ENCODE peak calls at places on chromosomes 2 and 18, in seven cellular contexts. One of them, this sample, is unnamed.
A peak's percentile ranks its signal among the peaks of the same experiment; 100 is the strongest.

GRCh38 chr2:173239644-173240043 is 115.0 kb upstream of the CDCA7 start:
- DNase-seq in PC-9: no peak
- DNase-seq in NCI-H510A treated with DMSO at 0.1 percent for 48 hours: no peak
- DNase-seq in activated T-helper 9 cell treated with anti-CD3 and anti-CD28 coated beads, Interleukin-2, amount 50 U/mL, for 16 hours: no peak
- DNase-seq in thoracic aorta: no peak
- DNase-seq in NCI-H2081: no peak
- DNase-seq in stimulated activated naive B cell treated with anti-CD40 and anti-IgM and Interleukin-4, amounts not matched to agents 10 μg/mL and 1 μg/mL and 100 μg/mL, for 72 hours: peak; percentile 17
- DNase-seq in this sample: no peak

GRCh38 chr2:73917696-73918207 is 8.9 kb upstream of the DGUOK start:
- DNase-seq in PC-9: no peak
- DNase-seq in NCI-H510A treated with DMSO at 0.1 percent for 48 hours: no peak
- DNase-seq in activated T-helper 9 cell treated with anti-CD3 and anti-CD28 coated beads, Interleukin-2, amount 50 U/mL, for 16 hours: no peak
- DNase-seq in thoracic aorta: no peak
- DNase-seq in NCI-H2081: no peak
- DNase-seq in stimulated activated naive B cell treated with anti-CD40 and anti-IgM and Interleukin-4, amounts not matched to agents 10 μg/mL and 1 μg/mL and 100 μg/mL, for 72 hours: no peak
- DNase-seq in this sample: no peak

GRCh38 chr18:69387181-69387580 is 13.5 kb upstream of the DOK6 start:
- DNase-seq in PC-9: no peak
- DNase-seq in NCI-H510A treated with DMSO at 0.1 percent for 48 hours: peak; percentile 78
- DNase-seq in activated T-helper 9 cell treated with anti-CD3 and anti-CD28 coated beads, Interleukin-2, amount 50 U/mL, for 16 hours: no peak
- DNase-seq in thoracic aorta: no peak
- DNase-seq in NCI-H2081: peak; percentile 72
- DNase-seq in stimulated activated naive B cell treated with anti-CD40 and anti-IgM and Interleukin-4, amounts not matched to agents 10 μg/mL and 1 μg/mL and 100 μg/mL, for 72 hours: no peak
- DNase-seq in this sample: no peak

GRCh38 chr2:229133155-229133772 is 137.8 kb downstream of the PID1 start:
- DNase-seq in PC-9: no peak
- DNase-seq in NCI-H510A treated with DMSO at 0.1 percent for 48 hours: peak; percentile 92
- DNase-seq in activated T-helper 9 cell treated with anti-CD3 and anti-CD28 coated beads, Interleukin-2, amount 50 U/mL, for 16 hours: no peak
- DNase-seq in thoracic aorta: no peak
- DNase-seq in NCI-H2081: peak; percentile 84
- DNase-seq in stimulated activated naive B cell treated with anti-CD40 and anti-IgM and Interleukin-4, amounts not matched to agents 10 μg/mL and 1 μg/mL and 100 μg/mL, for 72 hours: no peak
- DNase-seq in this sample: no peak

GRCh38 chr2:172440795-172441194 is 13.4 kb downstream of the ITGA6 start:
- DNase-seq in PC-9: peak; percentile 59
- DNase-seq in NCI-H510A treated with DMSO at 0.1 percent for 48 hours: no peak
- DNase-seq in activated T-helper 9 cell treated with anti-CD3 and anti-CD28 coated beads, Interleukin-2, amount 50 U/mL, for 16 hours: no peak
- DNase-seq in thoracic aorta: no peak
- DNase-seq in NCI-H2081: no peak
- DNase-seq in stimulated activated naive B cell treated with anti-CD40 and anti-IgM and Interleukin-4, amounts not matched to agents 10 μg/mL and 1 μg/mL and 100 μg/mL, for 72 hours: no peak
- DNase-seq in this sample: no peak

GRCh38 chr18:73462092-73462491 is 594.3 kb upstream of the NETO1 start:
- DNase-seq in PC-9: no peak
- DNase-seq in NCI-H510A treated with DMSO at 0.1 percent for 48 hours: no peak
- DNase-seq in activated T-helper 9 cell treated with anti-CD3 and anti-CD28 coated beads, Interleukin-2, amount 50 U/mL, for 16 hours: no peak
- DNase-seq in thoracic aorta: no peak
- DNase-seq in NCI-H2081: peak; percentile 30
- DNase-seq in stimulated activated naive B cell treated with anti-CD40 and anti-IgM and Interleukin-4, amounts not matched to agents 10 μg/mL and 1 μg/mL and 100 μg/mL, for 72 hours: no peak
- DNase-seq in this sample: no peak

GRCh38 chr2:27776097-27776496 is 4.6 kb downstream of the MRPL33 start:
- DNase-seq in PC-9: no peak
- DNase-seq in NCI-H510A treated with DMSO at 0.1 percent for 48 hours: no peak
- DNase-seq in activated T-helper 9 cell treated with anti-CD3 and anti-CD28 coated beads, Interleukin-2, amount 50 U/mL, for 16 hours: no peak
- DNase-seq in thoracic aorta: no peak
- DNase-seq in NCI-H2081: peak; percentile 57
- DNase-seq in stimulated activated naive B cell treated with anti-CD40 and anti-IgM and Interleukin-4, amounts not matched to agents 10 μg/mL and 1 μg/mL and 100 μg/mL, for 72 hours: no peak
- DNase-seq in this sample: no peak

GRCh38 chr18:55592572-55592971 is 4.6 kb upstream of the TCF4 start:
- DNase-seq in PC-9: no peak
- DNase-seq in NCI-H510A treated with DMSO at 0.1 percent for 48 hours: no peak
- DNase-seq in activated T-helper 9 cell treated with anti-CD3 and anti-CD28 coated beads, Interleukin-2, amount 50 U/mL, for 16 hours: no peak
- DNase-seq in thoracic aorta: no peak
- DNase-seq in NCI-H2081: no peak
- DNase-seq in stimulated activated naive B cell treated with anti-CD40 and anti-IgM and Interleukin-4, amounts not matched to agents 10 μg/mL and 1 μg/mL and 100 μg/mL, for 72 hours: no peak
- DNase-seq in this sample: no peak

GRCh38 chr2:85356186-85356585 is 1.6 kb downstream of the ELMOD3 start:
- DNase-seq in PC-9: no peak
- DNase-seq in NCI-H510A treated with DMSO at 0.1 percent for 48 hours: no peak
- DNase-seq in activated T-helper 9 cell treated with anti-CD3 and anti-CD28 coated beads, Interleukin-2, amount 50 U/mL, for 16 hours: no peak
- DNase-seq in thoracic aorta: no peak
- DNase-seq in NCI-H2081: no peak
- DNase-seq in stimulated activated naive B cell treated with anti-CD40 and anti-IgM and Interleukin-4, amounts not matched to agents 10 μg/mL and 1 μg/mL and 100 μg/mL, for 72 hours: no peak
- DNase-seq in this sample: no peak

GRCh38 chr2:45669109-45669508 is 17.6 kb downstream of the PRKCE start:
- DNase-seq in PC-9: no peak
- DNase-seq in NCI-H510A treated with DMSO at 0.1 percent for 48 hours: no peak
- DNase-seq in activated T-helper 9 cell treated with anti-CD3 and anti-CD28 coated beads, Interleukin-2, amount 50 U/mL, for 16 hours: no peak
- DNase-seq in thoracic aorta: no peak
- DNase-seq in NCI-H2081: no peak
- DNase-seq in stimulated activated naive B cell treated with anti-CD40 and anti-IgM and Interleukin-4, amounts not matched to agents 10 μg/mL and 1 μg/mL and 100 μg/mL, for 72 hours: no peak
- DNase-seq in this sample: no peak

GRCh38 chr2:54655051-54655809 is 68.2 kb upstream of the EML6 start:
- DNase-seq in PC-9: no peak
- DNase-seq in NCI-H510A treated with DMSO at 0.1 percent for 48 hours: no peak
- DNase-seq in activated T-helper 9 cell treated with anti-CD3 and anti-CD28 coated beads, Interleukin-2, amount 50 U/mL, for 16 hours: no peak
- DNase-seq in thoracic aorta: no peak
- DNase-seq in NCI-H2081: no peak
- DNase-seq in stimulated activated naive B cell treated with anti-CD40 and anti-IgM and Interleukin-4, amounts not matched to agents 10 μg/mL and 1 μg/mL and 100 μg/mL, for 72 hours: no peak
- DNase-seq in this sample: no peak

GRCh38 chr2:109285244-109285651 is 156.2 kb downstream of the SH3RF3 start:
- DNase-seq in PC-9: no peak
- DNase-seq in NCI-H510A treated with DMSO at 0.1 percent for 48 hours: no peak
- DNase-seq in activated T-helper 9 cell treated with anti-CD3 and anti-CD28 coated beads, Interleukin-2, amount 50 U/mL, for 16 hours: no peak
- DNase-seq in thoracic aorta: no peak
- DNase-seq in NCI-H2081: no peak
- DNase-seq in stimulated activated naive B cell treated with anti-CD40 and anti-IgM and Interleukin-4, amounts not matched to agents 10 μg/mL and 1 μg/mL and 100 μg/mL, for 72 hours: no peak
- DNase-seq in this sample: no peak

GRCh38 chr2:181770145-181770544 is 89.8 kb upstream of the NEUROD1 start:
- DNase-seq in PC-9: peak; percentile 77
- DNase-seq in NCI-H510A treated with DMSO at 0.1 percent for 48 hours: no peak
- DNase-seq in activated T-helper 9 cell treated with anti-CD3 and anti-CD28 coated beads, Interleukin-2, amount 50 U/mL, for 16 hours: no peak
- DNase-seq in thoracic aorta: no peak
- DNase-seq in NCI-H2081: no peak
- DNase-seq in stimulated activated naive B cell treated with anti-CD40 and anti-IgM and Interleukin-4, amounts not matched to agents 10 μg/mL and 1 μg/mL and 100 μg/mL, for 72 hours: no peak
- DNase-seq in this sample: no peak

GRCh38 chr2:233773854-233774253 is 4.3 kb upstream of the MROH2A start:
- DNase-seq in PC-9: no peak
- DNase-seq in NCI-H510A treated with DMSO at 0.1 percent for 48 hours: no peak
- DNase-seq in activated T-helper 9 cell treated with anti-CD3 and anti-CD28 coated beads, Interleukin-2, amount 50 U/mL, for 16 hours: no peak
- DNase-seq in thoracic aorta: no peak
- DNase-seq in NCI-H2081: no peak
- DNase-seq in stimulated activated naive B cell treated with anti-CD40 and anti-IgM and Interleukin-4, amounts not matched to agents 10 μg/mL and 1 μg/mL and 100 μg/mL, for 72 hours: no peak
- DNase-seq in this sample: no peak

GRCh38 chr2:209577376-209578357 is 153.8 kb downstream of the MAP2 start:
- DNase-seq in PC-9: no peak
- DNase-seq in NCI-H510A treated with DMSO at 0.1 percent for 48 hours: peak; percentile 8
- DNase-seq in activated T-helper 9 cell treated with anti-CD3 and anti-CD28 coated beads, Interleukin-2, amount 50 U/mL, for 16 hours: no peak
- DNase-seq in thoracic aorta: no peak
- DNase-seq in NCI-H2081: peak; percentile 40
- DNase-seq in stimulated activated naive B cell treated with anti-CD40 and anti-IgM and Interleukin-4, amounts not matched to agents 10 μg/mL and 1 μg/mL and 100 μg/mL, for 72 hours: no peak
- DNase-seq in this sample: no peak

GRCh38 chr18:63457987-63458386 is 18.8 kb upstream of the SERPINB5 start:
- DNase-seq in PC-9: peak; percentile 46
- DNase-seq in NCI-H510A treated with DMSO at 0.1 percent for 48 hours: no peak
- DNase-seq in activated T-helper 9 cell treated with anti-CD3 and anti-CD28 coated beads, Interleukin-2, amount 50 U/mL, for 16 hours: no peak
- DNase-seq in thoracic aorta: no peak
- DNase-seq in NCI-H2081: no peak
- DNase-seq in stimulated activated naive B cell treated with anti-CD40 and anti-IgM and Interleukin-4, amounts not matched to agents 10 μg/mL and 1 μg/mL and 100 μg/mL, for 72 hours: no peak
- DNase-seq in this sample: no peak

This sample was measured in H1.